ENCODE peak calls at places on chromosome 9, in nine cellular contexts. Y, E, R, T, O, D, Z, J and P are unnamed samples. For H3K27me3, the result is how much of the 10 kb centered on the place peaks cover.

GRCh38 chr9:88979791-88980190 is 11.5 kb upstream of the S1PR3 start:
- DNase-seq in Y (no peak), E (no peak), R (no peak), T (no peak), O (peak), D (no peak), Z (no peak), J (no peak), P (no peak)

GRCh38 chr9:91486699-91487497 is 63.3 kb upstream of the NFIL3 start:
- DNase-seq in Y (no peak), E (no peak), R (no peak), T (no peak), O (no peak), D (peak), Z (no peak), J (no peak), P (no peak)

GRCh38 chr9:14768561-14769234 is 46.2 kb upstream of the CER1 start:
- DNase-seq in Y (no peak), E (peak), R (no peak), T (no peak), O (no peak), D (peak), Z (no peak), J (peak), P (no peak)

GRCh38 chr9:122387526-122387925 is 16.7 kb downstream of the PTGS1 start:
- DNase-seq in Y (no peak), E (no peak), R (no peak), T (no peak), O (no peak), D (no peak), Z (no peak), J (no peak), P (no peak)

GRCh38 chr9:94782367-94783120 is 56.0 kb downstream of the AOPEP start:
- DNase-seq in Y (no peak), E (no peak), R (no peak), T (no peak), O (no peak), D (peak), Z (no peak), J (no peak), P (no peak)

GRCh38 chr9:37575511-37575914 is 667 bp downstream of the FBXO10 start:
- DNase-seq in Y (no peak), E (no peak), R (no peak), T (no peak), O (no peak), D (peak), Z (no peak), J (no peak), P (peak)

GRCh38 chr9:118009585-118009984 is 305.4 kb downstream of the TLR4 start:
- DNase-seq in Y (no peak), E (no peak), R (no peak), T (no peak), O (no peak), D (no peak), Z (no peak), J (no peak), P (no peak)

GRCh38 chr9:18424132-18424531 is 49.8 kb upstream of the ADAMTSL1 start:
- DNase-seq in Y (no peak), E (no peak), R (no peak), T (no peak), O (no peak), D (no peak), Z (no peak), J (no peak), P (no peak)

GRCh38 chr9:134356496-134357470 is 30.5 kb downstream of the RXRA start:
- DNase-seq in Y (no peak), E (no peak), R (peak), T (no peak), O (no peak), D (no peak), Z (no peak), J (peak), P (peak)

GRCh38 chr9:129109952-129110739 is 447 bp downstream of the CRAT start:
- DNase-seq in Y (no peak), E (no peak), R (no peak), T (peak), O (peak), D (no peak), Z (peak), J (peak), P (peak)

GRCh38 chr9:96486351-96487029 is 36.5 kb downstream of the HABP4 start:
- DNase-seq in Y (no peak), E (no peak), R (peak), T (peak), O (peak), D (no peak), Z (peak), J (peak), P (peak)

GRCh38 chr9:33320230-33320567 is 29.9 kb downstream of the NFX1 start:
- DNase-seq in Y (no peak), E (no peak), R (no peak), T (no peak), O (no peak), D (no peak), Z (no peak), J (no peak), P (no peak)

GRCh38 chr9:21432640-21433425 is 7.4 kb upstream of the IFNA1 start:
- DNase-seq in Y (no peak), E (no peak), R (no peak), T (no peak), O (no peak), D (no peak), Z (no peak), J (no peak), P (no peak)

GRCh38 chr9:133682961-133683493 is 46.9 kb downstream of the DBH start:
- DNase-seq in Y (no peak), E (no peak), R (no peak), T (no peak), O (no peak), D (no peak), Z (peak), J (no peak), P (no peak)

GRCh38 chr9:94921072-94921471 is 194.6 kb downstream of the AOPEP start:
- DNase-seq in Y (no peak), E (no peak), R (no peak), T (peak), O (peak), D (no peak), Z (peak), J (peak), P (no peak)

GRCh38 chr9:37179576-37179975 is 59.2 kb downstream of the ZCCHC7 start:
- DNase-seq in Y (no peak), E (no peak), R (no peak), T (no peak), O (no peak), D (no peak), Z (no peak), J (no peak), P (no peak)

GRCh38 chr9:97694768-97695167 is 2.4 kb downstream of the XPA start:
- DNase-seq in Y (no peak), E (no peak), R (no peak), T (no peak), O (no peak), D (no peak), Z (no peak), J (no peak), P (no peak)

GRCh38 chr9:106757539-106757938 is 105.4 kb upstream of the ZNF462 start:
- DNase-seq in Y (no peak), E (no peak), R (no peak), T (no peak), O (no peak), D (no peak), Z (no peak), J (no peak), P (no peak)

GRCh38 chr9:90802534-90802933 is 915 bp downstream of the SYK start:
- DNase-seq in Y (no peak), E (no peak), R (no peak), T (no peak), O (no peak), D (peak), Z (no peak), J (no peak), P (no peak)

GRCh38 chr9:126851286-126851880 is 9.1 kb upstream of the ZBTB34 start:
- DNase-seq in Y (no peak), E (no peak), R (no peak), T (no peak), O (no peak), D (no peak), Z (no peak), J (no peak), P (no peak)

GRCh38 chr9:69322256-69322655 is 2.8 kb upstream of the ENTREP1 start:
- DNase-seq in Y (no peak), E (no peak), R (no peak), T (no peak), O (no peak), D (no peak), Z (no peak), J (no peak), P (no peak)
- H3K27me3 ChIP-seq in Y (under half), E (under half), R (under half), T (under half), O (under half), D (under half), Z (under half), J (under half), P (under half)

GRCh38 chr9:120872775-120873502 is 4.0 kb downstream of the PHF19 start:
- DNase-seq in Y (no peak), E (no peak), R (no peak), T (no peak), O (no peak), D (no peak), Z (no peak), J (no peak), P (no peak)
- H3K27ac ChIP-seq in Y (no peak), E (peak), R (no peak), T (no peak), O (no peak), D (peak), Z (no peak), J (no peak), P (no peak)

DNA sequence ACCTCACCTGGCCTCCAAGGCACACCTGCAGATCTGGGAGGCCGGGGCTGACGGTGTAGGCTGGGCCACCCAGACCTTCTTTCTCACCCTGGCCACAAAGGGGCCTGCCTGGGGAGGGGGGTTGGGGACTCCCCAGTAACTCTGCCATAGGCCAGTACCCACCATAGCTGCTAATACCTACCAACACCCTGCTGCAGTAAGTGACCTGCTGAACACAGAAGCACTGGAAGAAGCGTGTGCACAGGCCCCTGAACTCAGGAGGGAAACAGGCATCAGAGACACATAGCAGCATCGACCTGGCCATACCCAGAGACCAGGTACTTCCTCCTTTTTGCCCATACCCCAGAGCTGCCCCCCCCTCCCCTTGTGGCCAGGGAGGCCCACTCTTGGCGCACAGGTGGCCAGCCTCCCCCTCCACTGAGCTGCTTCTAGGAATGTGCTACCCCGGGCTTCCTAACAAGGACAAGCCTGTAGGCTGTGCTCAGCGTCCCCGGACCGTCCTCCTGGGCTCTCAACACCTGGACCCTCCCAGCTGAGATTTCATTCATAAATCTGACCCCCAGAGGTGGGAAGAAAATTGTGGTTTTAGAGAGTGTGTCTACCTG is 4.9 kb downstream of the NRARP start:
- DNase-seq in Y (no peak), E (no peak), R (no peak), T (no peak), O (no peak), D (peak), Z (no peak), J (no peak), P (peak)
- H3K27me3 ChIP-seq in Y (under half), E (under half), R (half or more), T (under half), O (under half), D (under half), Z (under half), J (under half), P (half or more)

GRCh38 chr9:110081395-110081794 is 126.6 kb downstream of the C9orf152 start:
- DNase-seq in Y (no peak), E (no peak), R (no peak), T (no peak), O (no peak), D (no peak), Z (no peak), J (no peak), P (no peak)
- H3K27ac ChIP-seq in Y (no peak), E (no peak), R (no peak), T (no peak), O (peak), D (no peak), Z (peak), J (peak), P (peak)

GRCh38 chr9:34519321-34520020 is 3.3 kb downstream of the ENHO start:
- DNase-seq in Y (no peak), E (no peak), R (no peak), T (no peak), O (peak), D (peak), Z (no peak), J (no peak), P (no peak)
- H3K27me3 ChIP-seq in Y (under half), E (under half), R (under half), T (under half), O (under half), D (under half), Z (under half), J (under half), P (under half)

DNA sequence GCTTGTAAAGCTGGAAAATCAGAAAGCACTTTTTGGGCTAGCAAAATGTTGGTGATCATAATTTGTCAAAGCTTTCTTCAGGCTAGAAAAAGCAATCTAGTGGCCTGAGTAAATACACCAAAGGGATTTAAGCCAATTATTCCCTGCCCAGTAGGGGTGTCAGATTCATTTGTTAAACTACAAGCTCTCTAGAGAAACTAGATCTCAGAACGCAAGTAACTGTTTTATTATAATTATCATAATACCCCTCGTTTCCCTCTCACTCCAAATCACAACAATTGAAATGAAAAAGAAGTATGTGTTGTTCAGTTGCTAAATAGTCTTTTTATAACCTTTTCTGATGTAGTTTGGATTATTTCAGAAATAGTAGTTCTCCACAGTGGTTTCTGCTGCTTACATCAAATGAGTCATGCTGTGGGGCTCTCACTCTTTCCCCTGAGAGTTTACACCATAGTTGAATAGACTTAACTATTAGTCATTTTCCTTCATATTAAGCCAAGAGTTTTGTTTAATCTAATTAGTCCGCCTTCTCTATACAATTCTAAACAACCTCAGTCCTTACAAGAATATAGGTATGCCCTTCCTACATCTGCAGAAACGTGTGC is 918.6 kb upstream of the DMAC1 start:
- DNase-seq in Y (no peak), E (no peak), R (no peak), T (no peak), O (no peak), D (no peak), Z (no peak), J (no peak), P (no peak)
- H3K27ac ChIP-seq in Y (no peak), E (no peak), R (no peak), T (no peak), O (peak), D (no peak), Z (no peak), J (no peak), P (no peak)

DNA sequence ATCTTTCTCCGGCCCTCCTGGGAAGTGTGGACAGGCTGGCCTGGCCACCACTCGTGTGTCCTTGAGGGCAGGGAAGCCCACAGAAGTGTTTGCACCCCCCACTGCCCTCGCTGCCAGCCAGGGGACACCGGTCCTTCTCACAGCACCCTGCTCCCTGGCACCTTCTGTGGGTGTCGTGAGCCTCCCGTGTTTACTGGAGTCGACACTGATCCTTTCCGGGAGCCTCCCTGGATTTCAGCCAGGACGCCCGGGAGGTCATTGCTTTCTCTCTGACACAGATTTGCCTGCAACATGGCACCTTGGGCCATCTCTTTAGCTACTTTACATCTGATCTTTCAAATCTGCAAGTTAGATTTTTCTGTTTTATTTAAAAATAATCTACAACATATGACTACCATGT is 120.4 kb upstream of the CACNA1B start:
- DNase-seq in Y (no peak), E (no peak), R (peak), T (peak), O (no peak), D (no peak), Z (peak), J (no peak), P (no peak)
- H3K27me3 ChIP-seq in Y (under half), E (under half), R (under half), T (under half), O (under half), D (under half), Z (under half), J (under half), P (under half)

GRCh38 chr9:16884373-16884772 is 13.9 kb upstream of the BNC2 start:
- DNase-seq in Y (no peak), E (no peak), R (no peak), T (no peak), O (no peak), D (no peak), Z (no peak), J (no peak), P (no peak)
- H3K27ac ChIP-seq in Y (peak), E (no peak), R (no peak), T (no peak), O (no peak), D (no peak), Z (no peak), J (no peak), P (no peak)

GRCh38 chr9:130296783-130297055 is 31.2 kb downstream of the HMCN2 start:
- DNase-seq in Y (no peak), E (no peak), R (no peak), T (no peak), O (no peak), D (no peak), Z (no peak), J (no peak), P (no peak)
- H3K27me3 ChIP-seq in Y (under half), E (under half), R (under half), T (under half), O (under half), D (under half), Z (under half), J (under half), P (under half)